ENCODE peak calls at places on chromosomes 4 and X, in five cellular contexts. One of them, this sample, is unnamed.
A peak's percentile ranks its signal among the peaks of the same experiment; 100 is the strongest.

GRCh38 chr4:109410776-109411175 is 22.8 kb upstream of the SEC24B start:
- DNase-seq in OCI-LY7: no peak
- DNase-seq in fibroblast of lung: no peak
- DNase-seq in neural progenitor cell: no peak
- DNase-seq in hepatocyte: no peak
- DNase-seq in this sample: no peak

GRCh38 chr4:85477538-85477937 is 2.6 kb downstream of the ARHGAP24 start:
- DNase-seq in OCI-LY7: no peak
- DNase-seq in fibroblast of lung: no peak
- DNase-seq in neural progenitor cell: no peak
- DNase-seq in hepatocyte: no peak
- DNase-seq in this sample: peak; percentile 49

GRCh38 chr4:76307670-76308014 is 1.1 kb downstream of the STBD1 start:
- DNase-seq in hepatocyte: peak; percentile 34
- DNase-seq in fibroblast of lung: no peak
- DNase-seq in OCI-LY7: no peak
- DNase-seq in neural progenitor cell: no peak
- DNase-seq in this sample: no peak

GRCh38 chr4:152961041-152961751 is 25.1 kb downstream of the FHDC1 start:
- DNase-seq in neural progenitor cell: no peak
- DNase-seq in fibroblast of lung: peak; percentile 46
- DNase-seq in hepatocyte: no peak
- DNase-seq in OCI-LY7: no peak
- DNase-seq in this sample: peak; percentile 49

GRCh38 chrX:154366666-154367055 is 7.8 kb downstream of the FLNA start:
- DNase-seq in OCI-LY7: no peak
- DNase-seq in fibroblast of lung: peak; percentile 50
- DNase-seq in hepatocyte: no peak
- DNase-seq in neural progenitor cell: no peak
- DNase-seq in this sample: no peak

GRCh38 chr4:118343501-118343900 is 9.3 kb downstream of the PRSS12 start:
- DNase-seq in hepatocyte: no peak
- DNase-seq in neural progenitor cell: no peak
- DNase-seq in fibroblast of lung: no peak
- DNase-seq in OCI-LY7: no peak
- DNase-seq in this sample: no peak

GRCh38 chrX:46686003-46686645 is 72.8 kb downstream of the SLC9A7 start:
- DNase-seq in neural progenitor cell: peak; percentile 44
- DNase-seq in OCI-LY7: peak; percentile 54
- DNase-seq in fibroblast of lung: peak; percentile 52
- DNase-seq in hepatocyte: peak; percentile 40
- DNase-seq in this sample: peak; percentile 61

GRCh38 chr4:173252024-173252935 is 81.9 kb downstream of the HMGB2 start:
- DNase-seq in fibroblast of lung: peak; percentile 99
- DNase-seq in hepatocyte: peak; percentile 79
- DNase-seq in OCI-LY7: peak; percentile 63
- DNase-seq in neural progenitor cell: peak; percentile 42
- DNase-seq in this sample: peak; percentile 75

GRCh38 chr4:683982-684571 is 4.9 kb downstream of the SLC49A3 start:
- DNase-seq in OCI-LY7: peak; percentile 61
- DNase-seq in hepatocyte: peak; percentile 85
- DNase-seq in fibroblast of lung: peak; percentile 74
- DNase-seq in neural progenitor cell: peak; percentile 90
- DNase-seq in this sample: peak; percentile 37

GRCh38 chr4:180253419-180253818 is 1989.8 kb upstream of the TENM3 start:
- DNase-seq in OCI-LY7: no peak
- DNase-seq in neural progenitor cell: no peak
- DNase-seq in fibroblast of lung: no peak
- DNase-seq in hepatocyte: no peak
- DNase-seq in this sample: no peak

GRCh38 chrX:117510453-117510852 is 606.2 kb downstream of the KLHL13 start:
- DNase-seq in neural progenitor cell: peak; percentile 41
- DNase-seq in fibroblast of lung: no peak
- DNase-seq in OCI-LY7: no peak
- DNase-seq in hepatocyte: peak; percentile 21
- DNase-seq in this sample: no peak

GRCh38 chr4:106369456-106370060 is 980 bp upstream of the GIMD1 start:
- DNase-seq in neural progenitor cell: peak; percentile 67
- DNase-seq in OCI-LY7: peak; percentile 64
- DNase-seq in fibroblast of lung: peak; percentile 86
- DNase-seq in hepatocyte: peak; percentile 83
- DNase-seq in this sample: peak; percentile 68

GRCh38 chrX:50169717-50170116 is 31.1 kb downstream of the AKAP4 start:
- DNase-seq in fibroblast of lung: no peak
- DNase-seq in hepatocyte: no peak
- DNase-seq in OCI-LY7: no peak
- DNase-seq in neural progenitor cell: no peak
- DNase-seq in this sample: no peak

GRCh38 chr4:76883147-76883546 is 14.8 kb downstream of the SOWAHB start:
- DNase-seq in neural progenitor cell: no peak
- DNase-seq in fibroblast of lung: peak; percentile 36
- DNase-seq in hepatocyte: no peak
- DNase-seq in OCI-LY7: no peak
- DNase-seq in this sample: peak; percentile 38

GRCh38 chrX:107654778-107655761 is 26.8 kb downstream of the PRPS1 start:
- DNase-seq in OCI-LY7: peak; percentile 67
- DNase-seq in hepatocyte: peak; percentile 88
- DNase-seq in neural progenitor cell: peak; percentile 93
- DNase-seq in fibroblast of lung: peak; percentile 94
- DNase-seq in this sample: peak; percentile 75

GRCh38 chr4:166165829-166166420 is 292.9 kb downstream of the TLL1 start:
- DNase-seq in fibroblast of lung: peak; percentile 81
- DNase-seq in neural progenitor cell: peak; percentile 79
- DNase-seq in hepatocyte: peak; percentile 85
- DNase-seq in OCI-LY7: peak; percentile 68
- DNase-seq in this sample: peak; percentile 90

GRCh38 chrX:151537572-151537971 is 25.9 kb upstream of the PASD1 start:
- DNase-seq in neural progenitor cell: no peak
- DNase-seq in fibroblast of lung: no peak
- DNase-seq in hepatocyte: no peak
- DNase-seq in OCI-LY7: no peak
- DNase-seq in this sample: no peak

GRCh38 chr4:183185018-183185417 is 86.0 kb downstream of the WWC2 start:
- DNase-seq in hepatocyte: no peak
- DNase-seq in OCI-LY7: no peak
- DNase-seq in neural progenitor cell: no peak
- DNase-seq in fibroblast of lung: no peak
- DNase-seq in this sample: no peak
- H3K79me2 ChIP-seq in hepatocyte: peaks cover 41% of the 10 kb centered on the region
- H3K79me2 ChIP-seq in OCI-LY7: no peaks in the 10 kb centered on the region
- H3K79me2 ChIP-seq in neural progenitor cell: peaks cover 70% of the 10 kb centered on the region
- H3K79me2 ChIP-seq in fibroblast of lung: peaks cover 15% of the 10 kb centered on the region
- H3K79me2 ChIP-seq in this sample: no peaks in the 10 kb centered on the region

DNA sequence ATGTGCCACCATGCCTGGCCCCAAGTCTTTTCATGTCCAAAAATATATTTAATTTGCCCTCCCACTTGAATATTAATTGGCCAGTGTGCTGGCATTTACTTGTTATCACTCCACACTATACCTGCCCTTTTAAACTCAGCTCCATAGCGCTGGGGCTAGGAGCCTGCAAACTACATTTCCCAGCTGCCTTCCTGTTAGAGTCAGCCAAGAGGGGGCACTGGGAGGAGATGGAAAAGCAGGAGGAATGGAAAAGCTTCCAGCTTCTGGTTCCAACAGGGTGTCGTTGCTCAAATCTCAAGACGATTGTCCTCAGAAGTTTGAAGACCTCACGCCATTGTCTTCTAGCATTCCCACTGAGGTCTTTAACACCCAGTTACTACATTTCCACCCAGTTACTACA is 315.5 kb downstream of the BCOR start:
- DNase-seq in fibroblast of lung: no peak
- DNase-seq in OCI-LY7: no peak
- DNase-seq in neural progenitor cell: peak; percentile 23
- DNase-seq in hepatocyte: no peak
- DNase-seq in this sample: no peak
- H3K36me3 ChIP-seq in fibroblast of lung: no peaks in the 10 kb centered on the region
- H3K36me3 ChIP-seq in OCI-LY7: no peaks in the 10 kb centered on the region
- H3K36me3 ChIP-seq in neural progenitor cell: no peaks in the 10 kb centered on the region
- H3K36me3 ChIP-seq in hepatocyte: no peaks in the 10 kb centered on the region
- H3K36me3 ChIP-seq in this sample: no peaks in the 10 kb centered on the region

DNA sequence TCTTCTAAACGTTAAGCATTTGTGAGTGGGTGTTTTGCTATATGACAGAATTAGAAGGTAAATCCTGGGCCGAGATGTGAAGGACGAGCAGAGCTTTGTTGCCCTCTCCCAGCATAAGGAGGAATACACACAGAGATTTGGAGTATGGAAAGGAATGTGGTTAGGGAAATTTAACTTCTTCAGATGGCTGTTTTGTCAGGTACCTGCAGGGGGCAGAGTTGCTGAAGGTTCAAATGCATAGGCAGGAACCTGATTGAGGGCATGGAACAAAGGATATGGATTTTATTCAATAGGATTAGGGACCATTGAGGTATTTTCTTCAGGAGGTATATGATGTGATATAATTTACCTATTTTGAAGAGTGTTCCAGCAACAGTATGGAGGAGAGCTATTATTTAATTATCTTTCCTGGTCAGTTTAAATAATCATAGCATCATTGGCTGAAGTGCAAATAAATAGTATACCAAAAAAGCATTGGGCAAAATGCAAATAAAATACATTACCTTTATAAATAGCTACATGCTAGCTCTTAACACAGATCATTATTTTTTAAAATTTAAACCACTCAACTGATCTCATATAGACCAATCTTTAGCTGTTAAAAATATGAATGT is 143.6 kb downstream of the SLIT2 start:
- DNase-seq in OCI-LY7: peak; percentile 41
- DNase-seq in neural progenitor cell: peak; percentile 73
- DNase-seq in hepatocyte: peak; percentile 52
- DNase-seq in fibroblast of lung: peak; percentile 45
- DNase-seq in this sample: peak; percentile 50
- H3K79me2 ChIP-seq in OCI-LY7: no peaks in the 10 kb centered on the region
- H3K79me2 ChIP-seq in neural progenitor cell: no peaks in the 10 kb centered on the region
- H3K79me2 ChIP-seq in hepatocyte: no peaks in the 10 kb centered on the region
- H3K79me2 ChIP-seq in fibroblast of lung: no peaks in the 10 kb centered on the region
- H3K79me2 ChIP-seq in this sample: no peaks in the 10 kb centered on the region

GRCh38 chr4:67624939-67625338 is 66.4 kb downstream of the STAP1 start:
- DNase-seq in neural progenitor cell: no peak
- DNase-seq in OCI-LY7: no peak
- DNase-seq in hepatocyte: no peak
- DNase-seq in fibroblast of lung: no peak
- DNase-seq in this sample: no peak
- H3K36me3 ChIP-seq in neural progenitor cell: peaks cover 32% of the 10 kb centered on the region
- H3K36me3 ChIP-seq in OCI-LY7: peaks cover 87% of the 10 kb centered on the region
- H3K36me3 ChIP-seq in hepatocyte: no peaks in the 10 kb centered on the region
- H3K36me3 ChIP-seq in fibroblast of lung: peaks cover 8% of the 10 kb centered on the region
- H3K36me3 ChIP-seq in this sample: no peaks in the 10 kb centered on the region

GRCh38 chr4:94550352-94550751 is 98.6 kb downstream of the PDLIM5 start:
- DNase-seq in fibroblast of lung: no peak
- DNase-seq in neural progenitor cell: no peak
- DNase-seq in hepatocyte: no peak
- DNase-seq in OCI-LY7: no peak
- DNase-seq in this sample: no peak

GRCh38 chr4:94548571-94548970 is 96.8 kb downstream of the PDLIM5 start:
- DNase-seq in OCI-LY7: no peak
- DNase-seq in fibroblast of lung: peak; percentile 54
- DNase-seq in neural progenitor cell: peak; percentile 36
- DNase-seq in hepatocyte: peak; percentile 47
- DNase-seq in this sample: no peak

GRCh38 chr4:94544811-94545210 is 93.1 kb downstream of the PDLIM5 start:
- DNase-seq in fibroblast of lung: no peak
- DNase-seq in OCI-LY7: no peak
- DNase-seq in neural progenitor cell: no peak
- DNase-seq in hepatocyte: no peak
- DNase-seq in this sample: peak; percentile 50

GRCh38 chr4:94545296-94545695 is 93.6 kb downstream of the PDLIM5 start:
- DNase-seq in hepatocyte: no peak
- DNase-seq in OCI-LY7: no peak
- DNase-seq in neural progenitor cell: no peak
- DNase-seq in fibroblast of lung: peak; percentile 39
- DNase-seq in this sample: peak; percentile 48

GRCh38 chr4:94546949-94547348 is 95.2 kb downstream of the PDLIM5 start:
- DNase-seq in OCI-LY7: no peak
- DNase-seq in fibroblast of lung: no peak
- DNase-seq in neural progenitor cell: no peak
- DNase-seq in hepatocyte: no peak
- DNase-seq in this sample: no peak
- H3K79me2 ChIP-seq in OCI-LY7: no peaks in the 10 kb centered on the region
- H3K79me2 ChIP-seq in fibroblast of lung: peaks cover 17% of the 10 kb centered on the region
- H3K79me2 ChIP-seq in neural progenitor cell: no peaks in the 10 kb centered on the region
- H3K79me2 ChIP-seq in hepatocyte: peaks cover 58% of the 10 kb centered on the region
- H3K79me2 ChIP-seq in this sample: no peaks in the 10 kb centered on the region

GRCh38 chr4:6992728-6993655 is 50.2 kb upstream of the TADA2B start:
- DNase-seq in OCI-LY7: no peak
- DNase-seq in hepatocyte: no peak
- DNase-seq in neural progenitor cell: no peak
- DNase-seq in fibroblast of lung: no peak
- DNase-seq in this sample: peak; percentile 9
- H3K36me3 ChIP-seq in OCI-LY7: peaks cover 55% of the 10 kb centered on the region
- H3K36me3 ChIP-seq in hepatocyte: no peaks in the 10 kb centered on the region
- H3K36me3 ChIP-seq in neural progenitor cell: no peaks in the 10 kb centered on the region
- H3K36me3 ChIP-seq in fibroblast of lung: peaks cover 3% of the 10 kb centered on the region
- H3K36me3 ChIP-seq in this sample: peaks cover 10% of the 10 kb centered on the region

DNA sequence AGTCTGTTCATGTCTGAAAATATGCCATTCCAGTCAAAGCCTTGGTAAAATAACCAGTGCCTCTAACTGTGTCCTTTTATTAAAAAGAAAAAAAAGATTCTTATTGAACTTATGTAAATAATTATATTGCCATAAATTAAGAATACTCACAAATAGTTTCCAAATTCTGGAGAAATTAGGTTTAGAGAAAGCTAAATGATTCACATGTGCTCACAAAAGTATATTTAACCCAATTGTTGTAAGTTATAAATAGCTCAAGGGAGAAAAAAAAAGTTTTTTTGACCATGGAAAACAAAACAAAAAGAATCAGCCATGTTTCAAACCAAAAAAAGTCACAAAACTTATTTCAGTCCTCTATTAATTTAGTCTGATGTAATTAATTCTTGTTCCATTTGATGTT is 25.3 kb upstream of the HERC6 start:
- DNase-seq in hepatocyte: no peak
- DNase-seq in fibroblast of lung: peak; percentile 10
- DNase-seq in neural progenitor cell: no peak
- DNase-seq in OCI-LY7: peak; percentile 29
- DNase-seq in this sample: no peak
- H3K79me2 ChIP-seq in hepatocyte: no peaks in the 10 kb centered on the region
- H3K79me2 ChIP-seq in fibroblast of lung: no peaks in the 10 kb centered on the region
- H3K79me2 ChIP-seq in neural progenitor cell: no peaks in the 10 kb centered on the region
- H3K79me2 ChIP-seq in OCI-LY7: no peaks in the 10 kb centered on the region
- H3K79me2 ChIP-seq in this sample: no peaks in the 10 kb centered on the region

GRCh38 chrX:39819921-39820849 is 277.6 kb downstream of the BCOR start:
- DNase-seq in neural progenitor cell: peak; percentile 58
- DNase-seq in OCI-LY7: no peak
- DNase-seq in fibroblast of lung: no peak
- DNase-seq in hepatocyte: peak; percentile 66
- DNase-seq in this sample: no peak
- H3K36me3 ChIP-seq in neural progenitor cell: no peaks in the 10 kb centered on the region
- H3K36me3 ChIP-seq in OCI-LY7: no peaks in the 10 kb centered on the region
- H3K36me3 ChIP-seq in fibroblast of lung: no peaks in the 10 kb centered on the region
- H3K36me3 ChIP-seq in hepatocyte: no peaks in the 10 kb centered on the region
- H3K36me3 ChIP-seq in this sample: no peaks in the 10 kb centered on the region

DNA sequence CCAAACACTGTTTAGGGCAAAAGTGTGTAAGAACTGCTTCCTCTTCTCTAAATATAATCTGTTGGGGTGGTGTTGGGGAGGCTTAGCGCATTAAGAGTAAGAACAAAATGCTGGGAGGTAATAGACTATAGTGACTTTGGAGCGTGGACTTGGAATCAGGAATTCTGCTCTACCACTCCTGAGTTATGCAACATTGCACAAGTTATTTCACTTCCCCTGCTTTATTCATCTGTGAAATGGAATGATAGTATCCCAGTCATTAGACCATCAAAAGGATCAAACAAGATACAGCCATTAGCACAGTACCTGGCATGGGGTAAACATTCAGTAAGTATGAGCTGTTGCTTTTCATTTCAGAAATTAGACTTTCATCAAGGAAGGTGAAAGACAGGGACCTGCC is 58.7 kb downstream of the IGFBP7 start:
- DNase-seq in neural progenitor cell: no peak
- DNase-seq in fibroblast of lung: no peak
- DNase-seq in hepatocyte: no peak
- DNase-seq in OCI-LY7: no peak
- DNase-seq in this sample: peak; percentile 15
- H3K79me2 ChIP-seq in neural progenitor cell: no peaks in the 10 kb centered on the region
- H3K79me2 ChIP-seq in fibroblast of lung: no peaks in the 10 kb centered on the region
- H3K79me2 ChIP-seq in hepatocyte: no peaks in the 10 kb centered on the region
- H3K79me2 ChIP-seq in OCI-LY7: no peaks in the 10 kb centered on the region
- H3K79me2 ChIP-seq in this sample: peaks cover 12% of the 10 kb centered on the region

This sample was measured in trophoblast cell.